ENCODE peak calls at places on chromosomes 16 and 17, in nine cellular contexts. W, F, D, Z, U, I, A, V and C are unnamed samples.

GRCh38 chr17:15951368-15952047 is 6.6 kb downstream of the ADORA2B start:
- DNase-seq in A (no peak), D (no peak), I (no peak), Z (no peak), V (no peak), F (no peak), W (no peak), U (no peak), C (no peak)

GRCh38 chr17:6669479-6670212 is 18.1 kb downstream of the C17orf100 start:
- DNase-seq in W (no peak), U (no peak), I (peak), Z (no peak), D (no peak), A (no peak), V (no peak), F (no peak), C (no peak)

GRCh38 chr17:42010898-42011516 is 6.2 kb downstream of the DNAJC7 start:
- DNase-seq in Z (peak), A (no peak), W (peak), F (no peak), U (no peak), I (peak), D (no peak), V (no peak), C (peak)

GRCh38 chr17:30357476-30357875 is 21.3 kb upstream of the CPD start:
- DNase-seq in W (no peak), D (no peak), Z (no peak), V (no peak), I (no peak), A (no peak), U (no peak), F (no peak), C (no peak)

GRCh38 chr16:29994613-29995329 is 646 bp downstream of the HIRIP3 start:
- DNase-seq in I (no peak), F (peak), W (peak), V (peak), U (peak), D (no peak), A (peak), Z (peak), C (peak)

GRCh38 chr17:58996968-58997367 is 109.7 kb downstream of the TRIM37 start:
- DNase-seq in D (no peak), I (no peak), W (no peak), Z (no peak), F (no peak), V (no peak), A (no peak), U (no peak), C (no peak)

GRCh38 chr17:72775237-72775636 is 317.3 kb downstream of the SLC39A11 start:
- DNase-seq in I (no peak), V (no peak), F (no peak), A (no peak), Z (no peak), D (no peak), W (no peak), U (no peak), C (no peak)

GRCh38 chr17:55154101-55154500 is 110.7 kb upstream of the HLF start:
- DNase-seq in F (no peak), W (no peak), A (no peak), V (no peak), D (no peak), U (no peak), Z (no peak), I (no peak), C (no peak)

GRCh38 chr17:76473541-76473985 is 6.2 kb downstream of the AANAT start:
- DNase-seq in U (no peak), V (no peak), A (no peak), Z (no peak), D (no peak), W (no peak), F (no peak), I (no peak), C (peak)